ENCODE peak calls at places on chromosome 21, in four cellular contexts. S is ascending aorta, I is endothelial cell, H is upper lobe of right lung. B is an unnamed sample.
A peak's percentile ranks its signal among the peaks of the same experiment; 100 is the strongest.

GRCh38 chr21:41681336-41681801 is 85.5 kb downstream of the RIPK4 start:
- DNase-seq in H (peak; percentile 62), I (no peak), S (no peak), B (no peak)

GRCh38 chr21:15015622-15016471 is 49.0 kb downstream of the NRIP1 start:
- DNase-seq in S (no peak), I (no peak), H (no peak), B (no peak)

GRCh38 chr21:25934130-25934529 is 199.4 kb downstream of the GABPA start:
- DNase-seq in I (no peak), H (no peak), S (no peak), B (no peak)

GRCh38 chr21:46109251-46110221 is 11.6 kb downstream of the COL6A2 start:
- DNase-seq in I (no peak), S (peak; percentile 6), H (peak; percentile 64), B (peak; percentile 6)

GRCh38 chr21:46100426-46100825 is 2.5 kb downstream of the COL6A2 start:
- DNase-seq in H (no peak), I (no peak), S (peak; percentile 3), B (no peak)

GRCh38 chr21:39444406-39445145 is 1.0 kb downstream of the LCA5L start:
- DNase-seq in H (no peak), I (peak; percentile 11), S (no peak), B (no peak)

GRCh38 chr21:39602076-39602689 is 10.6 kb upstream of the B3GALT5 start:
- DNase-seq in I (no peak), H (no peak), S (no peak), B (no peak)

GRCh38 chr21:41674433-41674832 is 92.4 kb downstream of the RIPK4 start:
- DNase-seq in I (no peak), S (no peak), H (peak; percentile 8), B (no peak)

GRCh38 chr21:39107739-39108138 is 75.5 kb downstream of the PSMG1 start:
- DNase-seq in I (no peak), H (no peak), S (no peak), B (no peak)

GRCh38 chr21:45902292-45902995 is 79.1 kb upstream of the COL6A1 start:
- DNase-seq in I (no peak), S (no peak), H (no peak), B (no peak)

GRCh38 chr21:46388206-46388880 is 64.4 kb downstream of the PCNT start:
- DNase-seq in H (no peak), I (no peak), S (no peak), B (no peak)

GRCh38 chr21:27649323-27649722 is 682.4 kb upstream of the ADAMTS5 start:
- DNase-seq in S (no peak), H (no peak), I (no peak), B (no peak)

GRCh38 chr21:32520885-32521735 is 64.2 kb downstream of the TCP10L start:
- DNase-seq in I (no peak), S (no peak), H (peak; percentile 76), B (no peak)

GRCh38 chr21:38306407-38306806 is 49.6 kb downstream of the KCNJ15 start:
- DNase-seq in S (no peak), H (no peak), I (no peak), B (no peak)

GRCh38 chr21:31877558-31877957 is 4.7 kb downstream of the HUNK start:
- DNase-seq in S (no peak), I (no peak), H (no peak), B (no peak)

GRCh38 chr21:38645282-38645681 is 147.0 kb upstream of the ERG start:
- DNase-seq in H (no peak), S (no peak), I (no peak), B (no peak)

GRCh38 chr21:36065497-36066036 is 4.3 kb upstream of the CBR1 start:
- DNase-seq in H (no peak), S (no peak), I (no peak), B (no peak)

GRCh38 chr21:19507682-19508260 is 1104.2 kb upstream of the TMPRSS15 start:
- DNase-seq in S (no peak), I (no peak), H (no peak), B (no peak)

GRCh38 chr21:46459356-46460112 is 843 bp downstream of the DIP2A start:
- DNase-seq in H (peak; percentile 73), I (peak; percentile 19), S (no peak), B (peak; percentile 21)

GRCh38 chr21:38850277-38850951 is 44.7 kb downstream of the ETS2 start:
- DNase-seq in I (no peak), S (no peak), H (no peak), B (no peak)

GRCh38 chr21:30408782-30409494 is 13.1 kb downstream of the KRTAP13-1 start:
- DNase-seq in I (peak; percentile 49), S (no peak), H (peak; percentile 78), B (peak; percentile 48)

GRCh38 chr21:15005391-15005790 is 59.4 kb downstream of the NRIP1 start:
- DNase-seq in H (no peak), S (no peak), I (no peak), B (no peak)

GRCh38 chr21:25541042-25541441 is 66.2 kb downstream of the MRPL39 start:
- DNase-seq in I (no peak), S (no peak), H (no peak), B (no peak)

GRCh38 chr21:31837613-31838390 is 35.0 kb upstream of the HUNK start:
- DNase-seq in I (no peak), S (no peak), H (no peak), B (no peak)

GRCh38 chr21:33115586-33116541 is 45.9 kb downstream of the OLIG1 start:
- DNase-seq in S (no peak), I (no peak), H (no peak), B (no peak)

GRCh38 chr21:23612210-23612609 is 1995.1 kb downstream of the MRPL39 start:
- DNase-seq in H (no peak), S (no peak), I (no peak), B (no peak)

GRCh38 chr21:39084073-39084472 is 99.2 kb downstream of the PSMG1 start:
- DNase-seq in S (no peak), I (no peak), H (no peak), B (no peak)

GRCh38 chr21:33452362-33452761 is 27.4 kb downstream of the TMEM50B start:
- DNase-seq in H (no peak), I (no peak), S (no peak), B (no peak)

GRCh38 chr21:32389337-32390015 is 3.3 kb downstream of the URB1 start:
- DNase-seq in I (no peak), H (no peak), S (no peak), B (no peak)

GRCh38 chr21:31162827-31163226 is 124.6 kb upstream of the KRTAP19-8 start:
- DNase-seq in S (no peak), H (no peak), I (no peak), B (no peak)

GRCh38 chr21:26849428-26850115 is 4.4 kb upstream of the ADAMTS1 start:
- DNase-seq in S (no peak), H (no peak), I (no peak), B (no peak)

GRCh38 chr21:40936771-40937261 is 89.9 kb upstream of the DSCAM start:
- DNase-seq in I (no peak), S (no peak), H (no peak), B (no peak)

GRCh38 chr21:40146201-40146890 is 279.1 kb downstream of the PCP4 start:
- DNase-seq in I (no peak), S (no peak), H (no peak), B (no peak)

GRCh38 chr21:38951095-38951745 is 145.5 kb downstream of the ETS2 start:
- DNase-seq in H (no peak), S (no peak), I (no peak), B (no peak)

GRCh38 chr21:26846036-26846931 is 1.1 kb upstream of the ADAMTS1 start:
- DNase-seq in H (peak; percentile 86), S (no peak), I (peak; percentile 80), B (peak; percentile 42)

GRCh38 chr21:39347537-39347936 is 1.4 kb downstream of the HMGN1 start:
- DNase-seq in I (no peak), H (no peak), S (no peak), B (no peak)

DNA sequence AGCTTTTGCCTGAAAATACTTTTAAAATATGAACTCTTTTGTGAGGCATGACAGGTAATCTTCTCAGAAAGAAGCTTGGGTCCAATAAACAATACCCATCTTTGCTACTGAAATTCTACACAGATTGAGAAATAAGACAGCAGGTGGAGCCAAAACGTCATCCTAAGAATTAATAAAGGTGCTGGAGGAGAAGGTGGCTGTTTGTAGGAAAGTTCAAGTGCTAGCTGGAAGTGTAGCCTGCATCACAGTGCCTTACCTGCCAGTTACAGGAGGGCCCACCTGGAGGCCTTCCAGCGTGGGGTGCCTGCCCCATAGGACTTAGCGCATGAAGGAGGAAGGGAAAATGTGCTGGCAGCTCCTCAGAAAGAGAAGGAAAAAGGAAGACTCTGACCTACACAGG is 93.7 kb downstream of the TTC3 start:
- DNase-seq in S (no peak), I (no peak), H (no peak), B (no peak)
- TF ChIP-seq CTCF in S (no peak), I (no peak), H (peak; percentile 8), B (peak; percentile 31)

DNA sequence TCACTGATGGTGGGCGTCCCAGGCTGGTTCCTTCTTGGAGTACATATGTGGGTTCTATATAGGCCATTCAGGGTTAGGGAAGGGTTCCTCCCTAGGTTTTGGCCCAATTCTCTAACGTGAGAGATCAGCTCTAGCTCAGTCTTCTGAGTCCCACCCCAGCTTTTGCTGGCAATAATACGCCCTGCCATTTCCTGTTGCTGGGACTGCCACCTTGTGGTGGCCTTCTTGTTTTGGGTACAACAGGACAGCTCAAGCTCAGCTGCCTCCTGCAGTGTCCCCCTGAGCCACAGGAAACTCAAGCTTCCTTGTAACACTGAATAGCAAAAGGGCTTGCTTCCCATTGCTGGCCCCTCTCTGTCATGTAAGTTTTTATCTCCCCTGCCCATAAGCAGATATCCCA is 77.8 kb downstream of the BACH1 start:
- DNase-seq in I (peak; percentile 17), H (peak; percentile 69), S (no peak), B (no peak)
- TF ChIP-seq CTCF in I (peak; percentile 38), H (peak; percentile 44), S (peak; percentile 21), B (peak; percentile 48)

DNA sequence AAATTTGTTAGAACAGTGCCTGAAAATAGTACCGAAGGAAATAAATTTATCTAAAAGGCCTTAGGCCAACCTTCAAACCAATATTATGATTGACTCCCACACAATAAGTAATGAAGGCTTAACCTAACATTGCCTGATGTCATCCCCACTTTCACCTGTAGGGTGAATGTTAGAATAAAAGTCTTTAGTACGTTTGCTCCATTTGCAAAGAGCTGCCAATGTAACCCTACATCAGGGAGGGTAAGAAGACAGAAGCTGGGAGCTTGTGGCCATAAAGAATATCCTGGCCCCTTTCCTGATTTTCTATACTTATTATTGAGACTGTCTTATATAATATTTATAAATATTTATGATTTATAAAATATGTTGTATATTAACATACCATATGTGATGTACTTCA is 661.8 kb upstream of the CXADR start:
- DNase-seq in I (no peak), H (no peak), S (no peak), B (no peak)
- TF ChIP-seq CTCF in I (peak; percentile 53), H (no peak), S (no peak), B (peak; percentile 28)

GRCh38 chr21:35051287-35051818 is 2.3 kb upstream of the RUNX1 start:
- DNase-seq in H (peak; percentile 92), S (peak; percentile 55), I (peak; percentile 73), B (peak; percentile 56)
- TF ChIP-seq CTCF in H (peak; percentile 64), S (peak; percentile 5), I (peak; percentile 53), B (peak; percentile 76)

GRCh38 chr21:44761011-44761729 is 40.5 kb downstream of the UBE2G2 start:
- DNase-seq in H (no peak), S (no peak), I (no peak), B (no peak)
- TF ChIP-seq CTCF in H (peak; percentile 25), S (no peak), I (no peak), B (peak; percentile 66)

GRCh38 chr21:42833439-42833815 is 45.9 kb downstream of the WDR4 start:
- DNase-seq in S (no peak), I (peak; percentile 28), H (peak; percentile 62), B (no peak)
- TF ChIP-seq CTCF in S (no peak), I (no peak), H (peak; percentile 19), B (peak; percentile 49)